ENCODE peak calls at places on chromosomes 16 and 17, in five cellular contexts. G is EH, B is psoas muscle, J is cardiac fibroblast, E is NCI-H774. H is an unnamed sample.

GRCh38 chr16:55643161-55643970 is 12.4 kb upstream of the SLC6A2 start:
- DNase-seq in G (peak), B (no peak), J (peak), E (no peak), H (peak)

GRCh38 chr17:50471009-50471905 is 2.6 kb upstream of the CHAD start:
- DNase-seq in G (no peak), B (peak), J (no peak), E (no peak), H (no peak)

GRCh38 chr16:10668322-10669045 is 26.2 kb downstream of the TEKT5 start:
- DNase-seq in G (peak), B (no peak), J (peak), E (no peak), H (peak)

GRCh38 chr17:1193300-1193699 is 13.5 kb upstream of the ABR start:
- DNase-seq in G (no peak), B (no peak), J (no peak), E (no peak), H (no peak)

GRCh38 chr17:80360396-80360795 is 54.6 kb upstream of the ENDOV start:
- DNase-seq in G (no peak), B (no peak), J (no peak), E (no peak), H (no peak)

GRCh38 chr16:67786491-67786890 is 19.9 kb downstream of the RANBP10 start:
- DNase-seq in G (no peak), B (no peak), J (no peak), E (no peak), H (no peak)

GRCh38 chr16:85037050-85037410 is 9.4 kb downstream of the KIAA0513 start:
- DNase-seq in G (peak), B (peak), J (peak), E (no peak), H (peak)

GRCh38 chr16:74107795-74108610 is 188.6 kb upstream of the PSMD7 start:
- DNase-seq in G (peak), B (no peak), J (peak), E (no peak), H (no peak)

GRCh38 chr17:65048441-65048840 is 8.1 kb downstream of the GNA13 start:
- DNase-seq in G (no peak), B (no peak), J (no peak), E (no peak), H (no peak)

GRCh38 chr16:17914168-17914567 is 422.4 kb downstream of the NPIPA8 start:
- DNase-seq in G (no peak), B (no peak), J (no peak), E (no peak), H (no peak)

GRCh38 chr17:3928394-3928793 is 12.1 kb upstream of the P2RX1 start:
- DNase-seq in G (no peak), B (no peak), J (no peak), E (no peak), H (no peak)

GRCh38 chr17:57256708-57257112 is 387 bp downstream of the MSI2 start:
- DNase-seq in G (peak), B (peak), J (peak), E (peak), H (peak)

GRCh38 chr17:48491527-48492273 is 39.1 kb downstream of the HOXB1 start:
- DNase-seq in G (no peak), B (no peak), J (no peak), E (no peak), H (no peak)

GRCh38 chr16:27168790-27169189 is 34.5 kb upstream of the KDM8 start:
- DNase-seq in G (no peak), B (no peak), J (no peak), E (no peak), H (no peak)

GRCh38 chr17:68302066-68302564 is 10.8 kb downstream of the ARSG start:
- DNase-seq in G (no peak), B (no peak), J (peak), E (no peak), H (no peak)

GRCh38 chr17:12104831-12105230 is 84.2 kb downstream of the MAP2K4 start:
- DNase-seq in G (no peak), B (no peak), J (no peak), E (no peak), H (peak)

GRCh38 chr17:65072577-65073178 is 16.1 kb upstream of the GNA13 start:
- DNase-seq in G (no peak), B (no peak), J (no peak), E (no peak), H (no peak)

GRCh38 chr16:68370921-68371651 is 60.3 kb downstream of the PRMT7 start:
- DNase-seq in G (no peak), B (no peak), J (no peak), E (no peak), H (no peak)

GRCh38 chr17:21474815-21475214 is 98.7 kb downstream of the KCNJ12 start:
- DNase-seq in G (no peak), B (no peak), J (no peak), E (no peak), H (no peak)

GRCh38 chr17:57499648-57500049 is 243.3 kb downstream of the MSI2 start:
- DNase-seq in G (peak), B (no peak), J (no peak), E (no peak), H (peak)

GRCh38 chr16:85851034-85851780 is 47.8 kb upstream of the IRF8 start:
- DNase-seq in G (no peak), B (no peak), J (no peak), E (no peak), H (no peak)

GRCh38 chr17:44759916-44760243 is 1.1 kb downstream of the ADAM11 start:
- DNase-seq in G (no peak), B (no peak), J (no peak), E (no peak), H (no peak)

GRCh38 chr17:62596662-62597061 is 30.8 kb upstream of the MRC2 start:
- DNase-seq in G (no peak), B (no peak), J (no peak), E (no peak), H (no peak)

GRCh38 chr17:39014044-39014794 is 47.0 kb upstream of the FBXO47 start:
- DNase-seq in G (peak), B (no peak), J (peak), E (no peak), H (peak)

GRCh38 chr16:24189941-24190340 is 66.2 kb upstream of the CACNG3 start:
- DNase-seq in G (no peak), B (no peak), J (no peak), E (no peak), H (no peak)

GRCh38 chr17:69672924-69673323 is 258.4 kb downstream of the MAP2K6 start:
- DNase-seq in G (peak), B (no peak), J (peak), E (no peak), H (peak)

GRCh38 chr16:3469736-3470135 is 25.6 kb downstream of the C16orf90 start:
- DNase-seq in G (no peak), B (peak), J (no peak), E (no peak), H (no peak)

GRCh38 chr17:82527893-82528292 is 8.4 kb downstream of the FOXK2 start:
- DNase-seq in G (peak), B (no peak), J (no peak), E (no peak), H (no peak)

H was measured in fibroblast of lung.